ENCODE peak calls at places on chromosomes 13 and 19, in ten cellular contexts. C is upper lobe of left lung; Q is CD4-positive, alpha-beta T cell; X is lower lobe of right lung; O is neuronal stem cell; F is effector memory CD4-positive, alpha-beta T cell; B is AG04450; K is CD8-positive, alpha-beta T cell; P is dorsolateral prefrontal cortex; A is fibroblast of lung. N is an unnamed sample. For H3K27me3, the result is how much of the 10 kb centered on the place peaks cover.

GRCh38 chr19:50252111-50252886 is 48.9 kb downstream of the MYH14 start:
- DNase-seq in P (no peak), Q (no peak), X (no peak), B (no peak), C (no peak), A (peak), O (no peak), F (no peak), K (no peak), N (no peak)

GRCh38 chr19:31296741-31297390 is 52.4 kb downstream of the TSHZ3 start:
- DNase-seq in P (no peak), A (no peak), C (no peak), F (no peak), X (no peak), O (no peak), Q (no peak), B (no peak), K (no peak), N (peak)

GRCh38 chr19:17220207-17220758 is 5.1 kb downstream of the USE1 start:
- DNase-seq in A (peak), X (no peak), F (no peak), K (no peak), Q (no peak), P (no peak), B (no peak), O (no peak), C (no peak), N (no peak)

GRCh38 chr19:14514215-14514871 is 3.9 kb downstream of the DNAJB1 start:
- DNase-seq in X (no peak), B (no peak), C (no peak), A (no peak), O (no peak), F (no peak), K (no peak), Q (no peak), P (no peak), N (no peak)

GRCh38 chr19:7888145-7888825 is at the start of gene LRRC8E:
- DNase-seq in A (peak), C (peak), K (no peak), B (no peak), X (peak), F (no peak), Q (no peak), P (no peak), O (peak), N (peak)

GRCh38 chr19:39247701-39248664 is 673 bp downstream of the IFNL4 start:
- DNase-seq in Q (no peak), C (no peak), A (peak), K (no peak), B (no peak), X (no peak), F (no peak), P (no peak), O (no peak), N (peak)

GRCh38 chr13:38415233-38415632 is 65.6 kb downstream of the UFM1 start:
- DNase-seq in A (no peak), Q (no peak), F (no peak), P (no peak), O (no peak), B (no peak), K (no peak), X (no peak), C (no peak), N (no peak)

GRCh38 chr19:13923194-13923987 is 14.8 kb downstream of the PODNL1 start:
- DNase-seq in O (no peak), B (no peak), X (no peak), F (no peak), A (no peak), P (no peak), C (no peak), K (no peak), Q (no peak), N (no peak)

GRCh38 chr13:103351035-103351828 is 285.0 kb upstream of the SLC10A2 start:
- DNase-seq in C (no peak), A (peak), Q (no peak), F (no peak), K (no peak), B (no peak), O (no peak), X (no peak), P (no peak), N (no peak)

GRCh38 chr13:33577037-33577436 is 240.9 kb upstream of the RFC3 start:
- DNase-seq in A (peak), X (no peak), B (no peak), O (no peak), K (no peak), C (no peak), Q (no peak), P (no peak), F (no peak), N (no peak)

GRCh38 chr13:82976499-82976898 is 905.8 kb downstream of the SLITRK1 start:
- DNase-seq in Q (no peak), P (no peak), K (no peak), B (no peak), A (no peak), F (no peak), X (no peak), O (no peak), C (no peak), N (no peak)

GRCh38 chr13:106089251-106089940 is 446.1 kb downstream of the EFNB2 start:
- DNase-seq in C (no peak), Q (no peak), X (no peak), F (no peak), O (no peak), B (no peak), P (no peak), K (no peak), A (no peak), N (no peak)

GRCh38 chr13:39148513-39148961 is 110.3 kb downstream of the NHLRC3 start:
- DNase-seq in B (no peak), F (no peak), O (no peak), C (no peak), P (no peak), K (no peak), Q (no peak), A (peak), X (no peak), N (no peak)

GRCh38 chr13:106650690-106651205 is 82.8 kb upstream of the ARGLU1 start:
- DNase-seq in P (no peak), X (no peak), Q (no peak), O (no peak), A (peak), B (no peak), K (no peak), C (no peak), F (no peak), N (no peak)

GRCh38 chr19:49879243-49879960 is 1.9 kb downstream of the TBC1D17 start:
- DNase-seq in O (no peak), C (no peak), Q (no peak), K (no peak), F (no peak), X (peak), B (no peak), A (no peak), P (no peak), N (no peak)

GRCh38 chr13:37959284-37959683 is 89.7 kb upstream of the TRPC4 start:
- DNase-seq in Q (no peak), K (no peak), A (no peak), O (no peak), C (no peak), P (no peak), X (no peak), B (no peak), F (no peak), N (no peak)

DNA sequence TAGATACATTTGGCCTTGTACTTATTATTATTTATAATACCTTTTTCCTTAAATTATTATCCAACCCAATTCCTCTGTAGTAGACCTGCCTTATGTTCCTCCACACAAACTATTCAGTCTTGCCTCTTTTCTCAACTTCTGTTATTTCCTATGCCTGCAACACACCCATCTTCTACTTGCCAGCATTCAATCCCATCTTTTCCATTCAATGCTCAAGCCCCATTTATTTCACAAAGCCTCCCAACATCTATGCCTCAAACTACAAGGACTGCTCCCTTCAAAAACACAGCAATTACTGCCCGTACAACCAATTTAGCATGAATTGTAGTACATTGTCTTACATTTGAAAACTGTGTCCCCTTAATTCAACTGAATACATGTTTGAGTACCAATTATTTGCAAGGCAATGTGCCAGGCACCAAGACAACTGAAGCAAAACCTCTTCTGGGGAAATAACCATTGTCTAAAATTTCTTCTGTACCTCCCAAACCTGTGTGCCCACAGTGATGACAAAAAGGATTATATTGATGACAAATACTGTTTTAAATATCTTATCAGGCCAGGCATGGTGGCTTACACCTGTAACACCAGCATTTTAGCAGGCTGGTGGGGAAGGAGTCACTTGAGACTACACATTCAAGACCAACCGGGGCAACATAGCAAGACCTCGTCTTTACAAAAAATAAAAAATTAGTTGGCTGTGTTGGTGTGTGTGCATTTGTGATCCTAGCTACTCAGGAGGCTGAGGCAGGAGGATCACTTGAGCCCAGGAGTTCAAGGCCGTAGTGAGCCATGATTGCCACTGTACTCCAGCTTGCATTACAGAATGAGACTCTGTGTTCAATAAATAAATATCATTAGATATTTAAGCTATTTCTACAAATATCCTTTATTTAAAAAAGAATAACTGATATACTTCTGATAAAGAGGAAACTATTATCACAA is 35.1 kb downstream of the ELF1 start:
- DNase-seq in Q (no peak), F (no peak), O (no peak), K (no peak), P (no peak), B (no peak), C (no peak), X (no peak), A (no peak), N (no peak)
- H3K27ac ChIP-seq in Q (peak), F (peak), O (no peak), K (peak), P (peak), B (no peak), C (peak), X (peak), A (no peak), N (peak)

GRCh38 chr13:25153736-25154135 is 18.4 kb downstream of the AMER2 start:
- DNase-seq in Q (no peak), O (no peak), F (no peak), A (no peak), C (no peak), P (no peak), X (no peak), K (no peak), B (no peak), N (no peak)
- H3K27me3 ChIP-seq in Q (under half), O (under half), F (under half), A (under half), C (under half), P (under half), X (under half), K (under half), B (under half), N (under half)

GRCh38 chr19:40808497-40808896 is 9.5 kb downstream of the EGLN2 start:
- DNase-seq in C (no peak), O (no peak), K (no peak), Q (no peak), P (no peak), F (no peak), X (no peak), A (no peak), B (no peak), N (no peak)

GRCh38 chr19:40811478-40812341 is 12.7 kb downstream of the EGLN2 start:
- DNase-seq in B (no peak), Q (peak), P (no peak), X (peak), O (peak), A (no peak), C (no peak), K (no peak), F (no peak), N (no peak)

GRCh38 chr19:40809358-40810086 is 10.5 kb downstream of the EGLN2 start:
- DNase-seq in F (no peak), P (no peak), B (no peak), K (no peak), O (no peak), X (no peak), A (no peak), C (no peak), Q (no peak), N (peak)

GRCh38 chr19:40808021-40808325 is 9.0 kb downstream of the EGLN2 start:
- DNase-seq in B (no peak), C (no peak), A (no peak), X (no peak), K (no peak), P (no peak), Q (no peak), F (no peak), O (no peak), N (no peak)

DNA sequence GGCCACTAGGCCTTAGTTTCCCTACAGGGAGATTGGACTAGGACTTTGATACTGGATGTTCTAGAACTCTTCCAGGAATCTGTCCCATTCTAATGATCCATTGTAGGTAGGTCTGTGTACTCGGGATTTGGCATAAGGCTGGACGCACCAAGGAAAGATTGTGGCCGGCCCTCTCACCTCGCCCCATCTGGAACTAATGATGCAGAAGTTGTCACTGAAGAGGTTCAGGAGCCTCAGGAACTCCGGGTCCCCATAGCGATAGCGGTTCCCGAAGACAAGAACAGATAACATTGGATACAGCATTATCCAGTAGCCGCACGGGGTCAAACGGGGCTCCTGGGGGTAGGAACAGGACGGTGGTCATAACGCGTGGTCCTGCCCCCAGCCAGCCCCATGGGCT is 11.2 kb downstream of the EGLN2 start:
- DNase-seq in X (peak), O (no peak), F (no peak), K (no peak), B (no peak), Q (no peak), P (no peak), C (no peak), A (no peak), N (no peak)
- H3K27ac ChIP-seq in X (peak), O (no peak), F (no peak), K (no peak), B (peak), Q (no peak), P (peak), C (peak), A (peak), N (peak)

GRCh38 chr13:51180853-51181511 is 41.2 kb upstream of the FAM124A start:
- DNase-seq in P (no peak), K (no peak), X (no peak), F (no peak), Q (no peak), C (no peak), B (no peak), O (no peak), A (no peak), N (no peak)
- H3K27me3 ChIP-seq in P (under half), K (under half), X (under half), F (under half), Q (under half), C (under half), B (under half), O (under half), A (under half), N (under half)

GRCh38 chr19:46717034-46717715 is at the start of gene PRKD2:
- DNase-seq in K (peak), Q (peak), X (peak), B (peak), P (peak), F (peak), C (peak), A (peak), O (peak), N (peak)
- H3K27ac ChIP-seq in K (peak), Q (peak), X (peak), B (peak), P (peak), F (peak), C (peak), A (peak), O (peak), N (peak)

DNA sequence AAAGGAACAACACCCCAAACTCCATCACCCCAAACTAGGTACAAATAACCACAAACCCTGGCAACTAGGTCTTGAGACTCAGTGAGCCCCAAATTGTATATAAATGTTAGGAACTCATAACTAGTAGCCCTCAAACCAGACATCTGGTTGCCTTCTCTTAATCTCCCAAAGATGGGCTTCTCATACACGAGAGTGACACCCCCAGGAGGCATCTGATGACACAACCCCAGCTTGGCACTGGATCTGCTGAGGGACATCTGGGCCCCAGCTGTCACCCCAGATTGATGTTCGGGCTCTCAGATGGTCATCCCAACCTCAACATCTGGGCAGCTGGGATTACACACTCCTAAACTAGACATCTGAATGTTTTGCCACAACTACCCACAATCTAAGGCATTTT is 14.8 kb downstream of the RABAC1 start:
- DNase-seq in K (no peak), C (no peak), O (no peak), F (no peak), B (no peak), P (no peak), A (no peak), X (no peak), Q (no peak), N (no peak)
- H3K27me3 ChIP-seq in K (under half), C (under half), O (under half), F (under half), B (under half), P (under half), A (under half), X (under half), Q (under half), N (under half)

DNA sequence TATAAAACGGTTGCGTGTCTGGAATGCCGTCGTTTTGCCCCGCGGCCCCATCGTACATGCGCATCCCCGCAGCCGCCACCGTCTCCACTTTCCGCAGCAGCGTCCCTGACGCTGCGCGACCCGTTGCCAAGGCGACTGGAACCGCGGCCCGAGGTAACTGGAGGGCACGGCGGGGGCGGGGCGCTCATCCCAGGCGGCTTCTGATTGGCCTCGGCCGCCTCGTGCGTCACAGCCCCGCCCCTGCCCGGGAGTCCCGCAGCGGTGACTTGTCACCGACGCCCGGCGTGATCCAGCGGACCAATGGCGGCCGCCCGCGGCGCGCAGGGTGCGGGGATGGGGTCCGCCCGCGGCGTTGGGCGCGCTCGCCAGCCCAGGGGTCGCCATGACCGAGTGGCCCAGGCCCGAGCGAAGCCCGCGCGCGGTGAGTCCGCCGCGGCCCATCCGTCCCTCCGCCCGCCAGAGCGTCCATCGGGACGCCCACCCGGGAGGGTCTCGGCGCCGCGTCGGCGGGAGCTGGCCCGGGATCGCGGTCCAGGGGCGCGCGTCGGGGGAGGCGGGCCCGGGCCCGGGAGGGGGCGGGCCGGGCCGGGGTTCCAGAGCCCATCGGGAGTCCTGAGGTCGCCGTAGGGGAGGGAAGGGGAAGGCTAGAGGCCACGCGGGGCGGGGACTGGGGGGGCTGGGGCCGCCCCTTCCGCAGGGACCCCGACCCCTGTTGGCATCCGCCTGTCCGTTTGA is at the start of gene ZSCAN1:
- DNase-seq in C (peak), X (peak), O (peak), K (peak), Q (peak), F (no peak), B (no peak), P (peak), A (peak), N (no peak)
- H3K27ac ChIP-seq in C (no peak), X (no peak), O (peak), K (no peak), Q (no peak), F (no peak), B (no peak), P (peak), A (no peak), N (no peak)

GRCh38 chr13:80900557-80900956 is 559.6 kb upstream of the SPRY2 start:
- DNase-seq in F (no peak), O (no peak), X (no peak), B (no peak), A (no peak), Q (no peak), K (no peak), P (no peak), C (no peak), N (no peak)

GRCh38 chr13:80889829-80890228 is 548.9 kb upstream of the SPRY2 start:
- DNase-seq in P (no peak), K (no peak), O (no peak), A (no peak), F (no peak), C (no peak), Q (no peak), B (no peak), X (no peak), N (no peak)

GRCh38 chr13:80894930-80895329 is 554.0 kb upstream of the SPRY2 start:
- DNase-seq in B (no peak), Q (no peak), O (no peak), K (no peak), A (no peak), X (no peak), F (no peak), P (no peak), C (no peak), N (no peak)
- H3K27me3 ChIP-seq in B (under half), Q (under half), O (under half), K (under half), A (under half), X (under half), F (under half), P (under half), C (under half), N (under half)

GRCh38 chr19:19386373-19386869 is 19.1 kb upstream of the GATAD2A start:
- DNase-seq in P (no peak), C (no peak), K (no peak), B (no peak), X (no peak), F (no peak), O (no peak), A (no peak), Q (peak), N (no peak)
- H3K27ac ChIP-seq in P (no peak), C (peak), K (peak), B (no peak), X (peak), F (peak), O (peak), A (peak), Q (peak), N (peak)

DNA sequence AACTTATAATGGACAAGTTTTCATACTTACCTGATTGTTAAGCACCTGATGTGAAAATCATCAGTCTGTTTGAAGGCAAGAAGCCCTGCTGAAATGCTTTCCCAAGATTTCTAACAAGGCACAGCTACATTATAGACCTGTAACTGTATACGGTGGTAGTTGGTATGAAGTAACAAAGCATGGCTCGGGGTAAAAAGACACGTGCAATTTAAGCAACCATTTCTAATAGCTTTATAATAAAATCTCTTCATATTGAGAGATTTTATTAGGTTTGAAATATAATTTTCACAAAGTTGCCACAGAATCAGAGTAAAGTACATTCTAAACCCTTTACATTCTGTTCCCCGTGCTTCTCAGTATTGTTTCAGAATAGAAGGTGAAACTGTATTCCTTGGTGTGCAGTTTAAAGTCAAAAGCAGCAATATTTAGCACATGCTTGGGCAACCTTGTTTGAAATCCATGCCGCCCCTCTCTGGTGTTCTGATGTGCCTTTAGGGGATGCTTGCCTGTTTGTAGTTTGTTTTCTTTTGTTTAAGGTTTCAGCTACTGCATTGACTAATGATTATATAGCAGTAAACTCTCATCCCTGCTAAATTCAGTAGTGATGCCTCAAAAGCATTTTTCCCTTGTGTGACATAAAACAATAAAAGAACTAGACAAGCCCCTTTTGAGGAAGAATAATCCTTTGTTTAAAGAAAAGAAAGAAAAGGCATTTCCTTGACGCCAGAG is 125.2 kb upstream of the OBI1 start:
- DNase-seq in F (no peak), K (no peak), X (no peak), O (no peak), B (no peak), Q (no peak), A (no peak), P (no peak), C (no peak), N (no peak)
- H3K27me3 ChIP-seq in F (under half), K (under half), X (under half), O (under half), B (under half), Q (under half), A (under half), P (under half), C (under half), N (under half)